ENCODE peak calls at places on chromosomes 1 and 21, in five cellular contexts. M, T, O, K and Y are unnamed samples.

GRCh38 chr1:237204841-237205240 is 162.9 kb downstream of the RYR2 start:
- DNase-seq in M (no peak), T (no peak), O (no peak), K (no peak), Y (no peak)

GRCh38 chr1:185934476-185935189 is 200.4 kb downstream of the HMCN1 start:
- DNase-seq in M (no peak), T (no peak), O (no peak), K (peak; percentile 79), Y (no peak)

GRCh38 chr1:243842978-243843490 is 7.0 kb downstream of the AKT3 start:
- DNase-seq in M (no peak), T (no peak), O (no peak), K (peak; percentile 89), Y (no peak)

GRCh38 chr1:220952941-220953340 is 73.7 kb downstream of the HLX start:
- DNase-seq in M (no peak), T (no peak), O (no peak), K (no peak), Y (no peak)

GRCh38 chr1:177211231-177211630 is 40.5 kb downstream of the BRINP2 start:
- DNase-seq in M (peak; percentile 67), T (no peak), O (no peak), K (no peak), Y (no peak)

GRCh38 chr1:218473527-218473926 is 128.4 kb downstream of the TGFB2 start:
- DNase-seq in M (no peak), T (no peak), O (no peak), K (peak; percentile 73), Y (no peak)

GRCh38 chr21:45865106-45865835 is 116.3 kb upstream of the COL6A1 start:
- DNase-seq in M (no peak), T (no peak), O (no peak), K (peak; percentile 92), Y (no peak)

GRCh38 chr1:25198731-25199231 is 33.5 kb downstream of the SYF2 start:
- DNase-seq in M (peak; percentile 23), T (no peak), O (no peak), K (no peak), Y (no peak)

GRCh38 chr21:44755227-44755626 is 43.9 kb upstream of the TSPEAR start:
- DNase-seq in M (no peak), T (no peak), O (no peak), K (no peak), Y (no peak)

GRCh38 chr1:1959459-1959839 is 40.4 kb upstream of the TMEM52 start:
- DNase-seq in M (no peak), T (no peak), O (no peak), K (no peak), Y (no peak)

GRCh38 chr1:36625959-36626337 is 143.2 kb upstream of the CSF3R start:
- DNase-seq in M (no peak), T (no peak), O (no peak), K (no peak), Y (no peak)

GRCh38 chr1:221912230-221912629 is 170.3 kb upstream of the DUSP10 start:
- DNase-seq in M (no peak), T (no peak), O (no peak), K (peak; percentile 44), Y (no peak)

GRCh38 chr1:168161459-168161858 is 17.3 kb upstream of the TIPRL start:
- DNase-seq in M (peak; percentile 43), T (peak; percentile 39), O (no peak), K (no peak), Y (no peak)
- H3K27ac ChIP-seq in M (no peak overlapping the region), T (no peak overlapping the region), O (no peak overlapping the region), K (no peak overlapping the region), Y (no peak overlapping the region)

GRCh38 chr1:110482662-110483307 is 31.8 kb downstream of the PROK1 start:
- DNase-seq in M (no peak), T (no peak), O (no peak), K (no peak), Y (peak; percentile 81)
- TF ChIP-seq CTCF in M (no peak), T (no peak), O (no peak), K (no peak), Y (no peak)

GRCh38 chr1:239388578-239388977 is 2.2 kb downstream of the CHRM3 start:
- DNase-seq in M (no peak), T (no peak), O (no peak), K (no peak), Y (no peak)

GRCh38 chr1:239387304-239388231 is 1.2 kb downstream of the CHRM3 start:
- DNase-seq in M (peak; percentile 43), T (peak; percentile 30), O (no peak), K (no peak), Y (no peak)

GRCh38 chr1:239383714-239384113 is 2.7 kb upstream of the CHRM3 start:
- DNase-seq in M (no peak), T (no peak), O (no peak), K (no peak), Y (no peak)

GRCh38 chr1:239389703-239390102 is 3.3 kb downstream of the CHRM3 start:
- DNase-seq in M (no peak), T (no peak), O (no peak), K (no peak), Y (no peak)

GRCh38 chr1:239386453-239387303 is at the start of gene CHRM3:
- DNase-seq in M (peak; percentile 67), T (peak; percentile 86), O (peak; percentile 90), K (no peak), Y (peak; percentile 89)
- H3K4me3 ChIP-seq in M (peak within 1 kb of the TSS; percentile 27), T (peak within 1 kb of the TSS; percentile 36), O (peak within 1 kb of the TSS; percentile 83), K (no peak within 1 kb of the TSS), Y (peak within 1 kb of the TSS; percentile 52)

DNA sequence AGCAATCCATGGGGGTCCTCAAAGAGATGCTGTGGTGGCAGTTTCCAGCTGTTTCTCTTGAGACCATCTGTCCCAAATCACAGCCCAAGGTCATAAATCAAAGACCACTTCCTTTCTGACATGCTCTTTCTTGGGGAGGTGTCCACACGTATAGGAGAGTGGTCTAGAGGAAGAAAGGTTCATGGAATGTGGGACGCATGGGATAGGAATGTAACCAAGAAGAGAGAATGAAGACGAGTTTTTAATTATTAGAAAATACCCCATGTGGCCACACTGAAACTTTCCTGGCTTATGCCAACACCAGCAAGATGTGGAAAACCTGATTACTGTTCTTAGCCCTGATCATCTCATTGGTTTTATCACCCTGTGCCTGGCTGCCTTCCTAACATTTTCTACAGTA is 124.2 kb upstream of the IFFO2 start:
- DNase-seq in M (no peak), T (no peak), O (no peak), K (peak; percentile 36), Y (no peak)
- H3K27ac ChIP-seq in M (no peak overlapping the region), T (no peak overlapping the region), O (no peak overlapping the region), K (peak overlapping the region; percentile 16), Y (peak overlapping the region; percentile 52)

DNA sequence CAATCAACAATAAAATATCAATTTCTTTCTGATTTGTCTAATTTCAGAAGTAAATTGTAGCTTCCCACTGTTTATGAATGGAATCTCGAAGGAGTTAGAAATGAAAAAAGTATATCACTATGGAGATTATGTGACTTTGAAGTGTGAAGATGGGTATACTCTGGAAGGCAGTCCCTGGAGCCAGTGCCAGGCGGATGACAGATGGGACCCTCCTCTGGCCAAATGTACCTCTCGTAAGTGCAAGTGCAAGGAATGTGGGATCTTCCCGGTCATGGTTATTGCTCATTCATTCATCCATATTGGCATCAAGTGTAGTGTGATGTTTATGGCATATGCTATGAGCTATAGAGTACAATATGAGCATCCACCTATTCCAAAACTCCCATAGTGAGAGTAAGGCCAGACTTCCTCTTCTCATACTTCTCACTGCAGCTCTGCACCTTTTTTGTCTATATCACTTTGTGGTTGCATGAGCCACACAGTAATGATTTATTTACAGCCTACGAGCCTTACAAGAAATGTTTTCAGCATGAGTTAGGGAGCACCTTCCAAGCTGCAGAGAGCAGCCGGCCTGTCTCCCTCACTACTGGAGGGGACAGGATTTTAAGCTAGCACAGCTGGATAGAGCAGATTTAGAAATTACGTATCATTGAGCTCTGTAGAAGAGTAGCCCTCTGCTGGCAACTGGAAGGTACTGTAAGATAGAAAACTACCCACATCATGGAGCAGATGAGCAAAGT is 24.9 kb upstream of the CR1L start:
- DNase-seq in M (peak; percentile 65), T (peak; percentile 19), O (no peak), K (peak; percentile 51), Y (no peak)
- TF ChIP-seq CTCF in M (peak; percentile 80), T (peak; percentile 35), O (peak; percentile 32), K (peak; percentile 62), Y (peak; percentile 80)

GRCh38 chr1:10429868-10430215 is 391 bp upstream of the CENPS start:
- DNase-seq in M (no peak), T (no peak), O (no peak), K (peak; percentile 17), Y (no peak)
- H3K4me3 ChIP-seq in M (peak overlapping the region; percentile 59), T (peak overlapping the region; percentile 61), O (peak overlapping the region; percentile 69), K (peak overlapping the region; percentile 76), Y (peak overlapping the region; percentile 92)

GRCh38 chr1:114551400-114551799 is 30.0 kb downstream of the BCAS2 start:
- DNase-seq in M (no peak), T (no peak), O (no peak), K (no peak), Y (no peak)

GRCh38 chr1:114552106-114552639 is 29.2 kb downstream of the BCAS2 start:
- DNase-seq in M (no peak), T (no peak), O (no peak), K (no peak), Y (no peak)

GRCh38 chr1:114550336-114550735 is 31.1 kb downstream of the BCAS2 start:
- DNase-seq in M (no peak), T (no peak), O (no peak), K (no peak), Y (no peak)

GRCh38 chr1:114558548-114558947 is 22.9 kb downstream of the BCAS2 start:
- DNase-seq in M (peak; percentile 10), T (no peak), O (no peak), K (no peak), Y (no peak)

DNA sequence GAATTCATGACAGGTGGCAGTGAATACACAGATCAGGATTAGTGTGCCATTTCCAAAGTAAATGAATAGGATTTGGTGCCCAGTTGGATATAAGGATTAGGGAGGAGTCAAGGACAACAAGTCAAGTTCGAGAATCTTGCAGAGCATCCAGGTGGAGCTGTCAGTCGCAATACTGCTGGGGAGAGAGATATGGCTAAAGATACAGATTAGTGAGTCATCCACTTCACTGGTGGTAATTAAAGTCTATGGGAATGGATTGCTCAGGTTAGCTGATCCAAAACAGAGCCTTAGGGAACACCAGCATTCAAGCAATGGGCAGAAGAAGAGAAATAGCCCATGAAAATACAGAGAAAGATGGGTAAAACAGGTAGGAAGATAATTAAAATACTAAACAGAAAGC is 26.8 kb downstream of the BCAS2 start:
- DNase-seq in M (no peak), T (no peak), O (no peak), K (no peak), Y (no peak)
- H3K27ac ChIP-seq in M (no peak overlapping the region), T (no peak overlapping the region), O (no peak overlapping the region), K (no peak overlapping the region), Y (no peak overlapping the region)